ENCODE peak calls at places on chromosomes 5 and 9, in ten cellular contexts. M, Y, L, A, J, F, S, W, G and V are unnamed samples.

GRCh38 chr5:52334367-52334766 is 453.3 kb upstream of the ITGA1 start:
- DNase-seq in M (peak; percentile 2), Y (no peak), L (no peak), A (no peak), J (no peak), F (no peak), S (no peak), W (no peak), G (no peak), V (no peak)

GRCh38 chr5:35884125-35884788 is 27.6 kb downstream of the IL7R start:
- DNase-seq in M (peak; percentile 91), Y (no peak), L (peak; percentile 86), A (no peak), J (no peak), F (no peak), S (no peak), W (no peak), G (no peak), V (peak; percentile 75)

GRCh38 chr5:51559921-51560658 is 176.8 kb downstream of the ISL1 start:
- DNase-seq in M (no peak), Y (no peak), L (no peak), A (no peak), J (no peak), F (no peak), S (no peak), W (no peak), G (no peak), V (no peak)

GRCh38 chr9:88872171-88872946 is 118.9 kb upstream of the S1PR3 start:
- DNase-seq in M (no peak), Y (no peak), L (no peak), A (no peak), J (no peak), F (no peak), S (no peak), W (no peak), G (no peak), V (no peak)

GRCh38 chr5:138352071-138352721 is at the start of gene KDM3B:
- DNase-seq in M (peak; percentile 82), Y (peak; percentile 94), L (peak; percentile 85), A (peak; percentile 83), J (peak; percentile 88), F (peak; percentile 90), S (peak; percentile 74), W (peak; percentile 87), G (peak; percentile 95), V (peak; percentile 90)

GRCh38 chr5:130871346-130872086 is 293.5 kb downstream of the HINT1 start:
- DNase-seq in M (peak; percentile 43), Y (peak; percentile 20), L (no peak), A (peak; percentile 18), J (no peak), F (no peak), S (no peak), W (peak; percentile 54), G (peak; percentile 52), V (peak; percentile 34)

GRCh38 chr5:60387041-60387440 is 312.9 kb downstream of the DEPDC1B start:
- DNase-seq in M (no peak), Y (peak; percentile 38), L (no peak), A (no peak), J (no peak), F (no peak), S (no peak), W (no peak), G (no peak), V (no peak)

GRCh38 chr9:108933231-108933630 is 693 bp downstream of the ELP1 start:
- DNase-seq in M (peak; percentile 40), Y (no peak), L (no peak), A (no peak), J (no peak), F (no peak), S (no peak), W (no peak), G (no peak), V (peak; percentile 4)

GRCh38 chr5:83104031-83104430 is 26.7 kb downstream of the XRCC4 start:
- DNase-seq in M (peak; percentile 28), Y (no peak), L (no peak), A (no peak), J (no peak), F (no peak), S (no peak), W (no peak), G (no peak), V (no peak)

GRCh38 chr5:43432486-43433365 is 20.5 kb upstream of the CCL28 start:
- DNase-seq in M (peak; percentile 61), Y (peak; percentile 92), L (no peak), A (peak; percentile 6), J (no peak), F (peak; percentile 82), S (peak; percentile 66), W (peak; percentile 68), G (no peak), V (no peak)

GRCh38 chr9:78288214-78288892 is 8.6 kb upstream of the PSAT1 start:
- DNase-seq in M (no peak), Y (no peak), L (no peak), A (no peak), J (no peak), F (no peak), S (no peak), W (no peak), G (no peak), V (no peak)

GRCh38 chr9:78280982-78281668 is 15.8 kb upstream of the PSAT1 start:
- DNase-seq in M (peak; percentile 76), Y (no peak), L (no peak), A (peak; percentile 68), J (no peak), F (peak; percentile 64), S (peak; percentile 75), W (no peak), G (no peak), V (peak; percentile 82)

GRCh38 chr9:78289474-78289873 is 7.5 kb upstream of the PSAT1 start:
- DNase-seq in M (no peak), Y (no peak), L (no peak), A (no peak), J (no peak), F (no peak), S (no peak), W (no peak), G (no peak), V (no peak)

GRCh38 chr9:78286946-78287388 is 10.0 kb upstream of the PSAT1 start:
- DNase-seq in M (no peak), Y (no peak), L (no peak), A (no peak), J (no peak), F (no peak), S (no peak), W (no peak), G (no peak), V (no peak)

DNA sequence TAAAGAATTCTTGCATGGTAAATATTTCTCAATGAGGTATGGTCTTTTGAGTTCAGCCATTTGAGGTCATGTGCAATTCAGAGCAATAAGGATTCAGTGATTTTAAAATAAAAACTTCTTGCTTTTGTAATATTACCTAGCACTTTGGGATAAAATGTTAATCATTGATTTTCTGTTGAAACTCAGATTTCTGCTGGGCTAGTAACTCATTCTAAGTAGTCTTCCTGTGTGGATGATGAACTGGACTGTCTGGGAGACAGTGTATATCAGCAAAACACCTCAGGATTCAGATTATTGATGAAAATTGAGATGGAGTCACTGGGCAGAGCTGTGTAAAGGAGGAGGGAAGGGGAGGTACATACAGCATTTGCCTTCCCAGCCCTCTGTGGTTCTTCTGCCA is 10.8 kb upstream of the PSAT1 start:
- DNase-seq in M (no peak), Y (no peak), L (no peak), A (no peak), J (no peak), F (no peak), S (no peak), W (no peak), G (no peak), V (no peak)
- H3K4me1 ChIP-seq in M (peaks cover 13% of the 10 kb centered on the region), Y (no peaks in the 10 kb centered on the region), L (no peaks in the 10 kb centered on the region), A (peaks cover under 1% of the 10 kb centered on the region), J (no peaks in the 10 kb centered on the region), F (peaks cover 9% of the 10 kb centered on the region), S (peaks cover 11% of the 10 kb centered on the region), W (no peaks in the 10 kb centered on the region), G (no peaks in the 10 kb centered on the region), V (peaks cover 9% of the 10 kb centered on the region)

DNA sequence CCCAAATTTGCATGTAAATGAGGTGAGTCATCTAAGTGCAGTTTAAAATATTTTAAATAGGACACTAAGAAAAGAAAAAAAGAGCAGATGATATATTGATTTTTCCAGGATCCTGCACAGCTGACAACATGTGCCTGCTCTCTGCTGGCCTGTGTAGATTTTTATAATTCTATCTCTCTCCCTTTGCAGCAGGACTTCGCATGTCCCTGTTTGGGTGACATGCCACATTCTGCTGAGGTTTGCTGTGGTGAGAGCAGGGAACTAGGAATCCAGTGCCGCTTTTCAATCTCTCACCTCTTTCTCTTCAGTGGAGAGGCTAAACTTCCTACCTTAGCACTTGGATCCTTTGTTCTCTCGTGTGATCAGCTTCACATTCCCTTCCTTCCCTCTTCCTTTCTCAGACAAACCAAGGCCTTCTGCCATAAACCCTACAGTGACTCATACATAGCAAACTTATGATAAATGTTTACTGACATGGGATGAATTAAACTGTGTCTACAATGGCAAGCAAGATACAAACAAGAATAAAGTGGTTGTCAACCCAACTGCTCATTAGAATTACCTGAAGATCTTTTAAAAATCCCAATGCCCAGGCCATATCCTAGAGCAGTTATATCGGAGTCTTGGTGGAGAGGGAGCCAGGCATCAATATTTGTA is 198.8 kb upstream of the EFNA5 start:
- DNase-seq in M (peak; percentile 70), Y (peak; percentile 64), L (no peak), A (no peak), J (no peak), F (no peak), S (no peak), W (peak; percentile 24), G (no peak), V (peak; percentile 57)
- H3K4me3 ChIP-seq in M (no peak overlapping the region), Y (no peak overlapping the region), L (no peak overlapping the region), A (no peak overlapping the region), J (no peak overlapping the region), F (no peak overlapping the region), S (no peak overlapping the region), W (no peak overlapping the region), G (no peak overlapping the region), V (no peak overlapping the region)

GRCh38 chr9:68760674-68761003 is 55.6 kb downstream of the PIP5K1B start:
- DNase-seq in M (no peak), Y (no peak), L (no peak), A (no peak), J (no peak), F (no peak), S (no peak), W (no peak), G (no peak), V (no peak)

GRCh38 chr9:68763104-68763503 is 58.1 kb downstream of the PIP5K1B start:
- DNase-seq in M (no peak), Y (no peak), L (no peak), A (no peak), J (no peak), F (no peak), S (no peak), W (no peak), G (no peak), V (no peak)

GRCh38 chr9:68759981-68760673 is 55.1 kb downstream of the PIP5K1B start:
- DNase-seq in M (no peak), Y (no peak), L (no peak), A (no peak), J (no peak), F (no peak), S (no peak), W (no peak), G (no peak), V (no peak)

GRCh38 chr9:68762570-68762969 is 57.5 kb downstream of the PIP5K1B start:
- DNase-seq in M (no peak), Y (no peak), L (no peak), A (no peak), J (no peak), F (no peak), S (no peak), W (no peak), G (no peak), V (no peak)
- H3K27ac ChIP-seq in M (no peak overlapping the region), Y (no peak overlapping the region), L (no peak overlapping the region), A (no peak overlapping the region), J (no peak overlapping the region), F (no peak overlapping the region), S (no peak overlapping the region), W (no peak overlapping the region), G (no peak overlapping the region), V (no peak overlapping the region)

GRCh38 chr5:55030220-55030619 is 6.2 kb downstream of the GZMK start:
- DNase-seq in M (no peak), Y (no peak), L (no peak), A (no peak), J (no peak), F (no peak), S (no peak), W (no peak), G (no peak), V (no peak)
- H3K4me1 ChIP-seq in M (no peaks in the 10 kb centered on the region), Y (no peaks in the 10 kb centered on the region), L (peaks cover 46% of the 10 kb centered on the region), A (no peaks in the 10 kb centered on the region), J (peaks cover 12% of the 10 kb centered on the region), F (no peaks in the 10 kb centered on the region), S (no peaks in the 10 kb centered on the region), W (no peaks in the 10 kb centered on the region), G (no peaks in the 10 kb centered on the region), V (peaks cover under 1% of the 10 kb centered on the region)